ENCODE peak calls at places on chromosomes 2 and 18, in four cellular contexts. F is adrenal gland, B is lower lobe of right lung, I is right lobe of liver. X is an unnamed sample.

GRCh38 chr2:85405076-85405402 is 5.1 kb downstream of the CAPG start:
- DNase-seq in F (no peak), B (no peak), I (no peak), X (no peak)

GRCh38 chr2:167761465-167762136 is 485.8 kb downstream of the STK39 start:
- DNase-seq in F (no peak), B (no peak), I (no peak), X (no peak)

GRCh38 chr2:219571311-219572236 is at the start of gene OBSL1:
- DNase-seq in F (peak; percentile 96), B (peak; percentile 77), I (peak; percentile 70), X (no peak)

GRCh38 chr2:43010428-43011141 is 215.8 kb downstream of the ZFP36L2 start:
- DNase-seq in F (no peak), B (no peak), I (no peak), X (no peak)

GRCh38 chr2:602571-603366 is 74.4 kb downstream of the TMEM18 start:
- DNase-seq in F (peak; percentile 82), B (no peak), I (no peak), X (no peak)

GRCh38 chr2:231611273-231612198 is 18.9 kb downstream of the TEX44 start:
- DNase-seq in F (peak; percentile 91), B (no peak), I (no peak), X (no peak)

GRCh38 chr2:14273650-14274049 is 358.9 kb upstream of the LRATD1 start:
- DNase-seq in F (no peak), B (no peak), I (no peak), X (no peak)

GRCh38 chr18:32439802-32440201 is 30.9 kb downstream of the GAREM1 start:
- DNase-seq in F (no peak), B (no peak), I (no peak), X (no peak)

GRCh38 chr2:137231616-137232015 is 466.3 kb downstream of the THSD7B start:
- DNase-seq in F (no peak), B (no peak), I (no peak), X (no peak)

GRCh38 chr18:8260847-8261246 is 348.4 kb upstream of the RAB12 start:
- DNase-seq in F (no peak), B (no peak), I (no peak), X (no peak)

GRCh38 chr2:172978053-172978383 is 97.6 kb upstream of the MAP3K20 start:
- DNase-seq in F (no peak), B (no peak), I (no peak), X (no peak)

GRCh38 chr2:43083710-43084698 is 142.4 kb downstream of the ZFP36L2 start:
- DNase-seq in F (peak; percentile 67), B (no peak), I (no peak), X (no peak)

GRCh38 chr18:961644-962355 is 57.1 kb downstream of the ADCYAP1 start:
- DNase-seq in F (no peak), B (no peak), I (no peak), X (no peak)

GRCh38 chr2:236369606-236370005 is 105.4 kb upstream of the ASB18 start:
- DNase-seq in F (no peak), B (peak; percentile 81), I (no peak), X (peak; percentile 88)

GRCh38 chr2:182866461-182867369 is at the start of gene FRZB:
- DNase-seq in F (peak; percentile 53), B (peak; percentile 46), I (peak; percentile 55), X (peak; percentile 79)

GRCh38 chr18:31065036-31065773 is 22.7 kb upstream of the DSC3 start:
- DNase-seq in F (no peak), B (no peak), I (no peak), X (no peak)

GRCh38 chr2:109694190-109694589 is 80.0 kb downstream of the SOWAHC start:
- DNase-seq in F (peak; percentile 20), B (no peak), I (peak; percentile 29), X (no peak)

GRCh38 chr2:88765154-88765948 is 73.9 kb downstream of the RPIA start:
- DNase-seq in F (no peak), B (peak; percentile 54), I (peak; percentile 40), X (peak; percentile 81)

GRCh38 chr2:231613054-231613654 is 20.5 kb downstream of the TEX44 start:
- DNase-seq in F (peak; percentile 46), B (no peak), I (no peak), X (peak; percentile 85)

GRCh38 chr2:189439342-189439741 is 1.9 kb upstream of the WDR75 start:
- DNase-seq in F (no peak), B (no peak), I (no peak), X (no peak)

GRCh38 chr2:231052494-231053451 is 3.9 kb upstream of the PSMD1 start:
- DNase-seq in F (peak; percentile 77), B (peak; percentile 91), I (peak; percentile 86), X (peak; percentile 97)

DNA sequence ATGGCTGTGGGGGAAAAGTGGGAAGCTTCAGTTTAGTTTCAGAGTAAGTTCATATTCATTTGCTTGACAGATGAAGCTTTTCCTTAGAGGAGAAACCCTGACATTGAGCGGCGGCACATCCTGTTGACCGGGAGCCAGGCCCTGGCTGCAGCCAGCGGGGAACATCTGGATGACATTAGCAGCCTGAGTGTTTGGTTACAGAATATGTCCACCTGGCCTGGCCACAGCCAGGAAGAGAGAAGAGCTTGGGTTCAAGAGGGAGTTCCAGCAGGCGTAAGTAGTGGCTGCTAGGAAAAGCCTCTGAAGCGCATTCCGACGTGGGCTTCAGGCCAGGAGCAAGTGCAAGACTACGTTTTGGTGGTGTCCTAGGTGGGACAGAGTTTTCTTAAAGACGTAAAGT is 144.9 kb upstream of the MYCN start:
- DNase-seq in F (no peak), B (no peak), I (no peak), X (peak; percentile 63)
- H3K27me3 ChIP-seq in F (no peaks in the 10 kb centered on the region), B (peaks cover 3% of the 10 kb centered on the region), I (no peaks in the 10 kb centered on the region), X (no peaks in the 10 kb centered on the region)

GRCh38 chr2:177264209-177264538 is 353 bp downstream of the NFE2L2 start:
- DNase-seq in F (peak; percentile 46), B (peak; percentile 71), I (no peak), X (peak; percentile 93)

GRCh38 chr2:177262137-177262536 is 2.4 kb downstream of the NFE2L2 start:
- DNase-seq in F (no peak), B (no peak), I (no peak), X (no peak)

GRCh38 chr2:177264539-177265385 is at the start of gene NFE2L2:
- DNase-seq in F (peak; percentile 92), B (peak; percentile 94), I (peak; percentile 96), X (peak; percentile 99)

GRCh38 chr2:177262958-177263450 is 1.5 kb downstream of the NFE2L2 start:
- DNase-seq in F (no peak), B (no peak), I (no peak), X (no peak)

DNA sequence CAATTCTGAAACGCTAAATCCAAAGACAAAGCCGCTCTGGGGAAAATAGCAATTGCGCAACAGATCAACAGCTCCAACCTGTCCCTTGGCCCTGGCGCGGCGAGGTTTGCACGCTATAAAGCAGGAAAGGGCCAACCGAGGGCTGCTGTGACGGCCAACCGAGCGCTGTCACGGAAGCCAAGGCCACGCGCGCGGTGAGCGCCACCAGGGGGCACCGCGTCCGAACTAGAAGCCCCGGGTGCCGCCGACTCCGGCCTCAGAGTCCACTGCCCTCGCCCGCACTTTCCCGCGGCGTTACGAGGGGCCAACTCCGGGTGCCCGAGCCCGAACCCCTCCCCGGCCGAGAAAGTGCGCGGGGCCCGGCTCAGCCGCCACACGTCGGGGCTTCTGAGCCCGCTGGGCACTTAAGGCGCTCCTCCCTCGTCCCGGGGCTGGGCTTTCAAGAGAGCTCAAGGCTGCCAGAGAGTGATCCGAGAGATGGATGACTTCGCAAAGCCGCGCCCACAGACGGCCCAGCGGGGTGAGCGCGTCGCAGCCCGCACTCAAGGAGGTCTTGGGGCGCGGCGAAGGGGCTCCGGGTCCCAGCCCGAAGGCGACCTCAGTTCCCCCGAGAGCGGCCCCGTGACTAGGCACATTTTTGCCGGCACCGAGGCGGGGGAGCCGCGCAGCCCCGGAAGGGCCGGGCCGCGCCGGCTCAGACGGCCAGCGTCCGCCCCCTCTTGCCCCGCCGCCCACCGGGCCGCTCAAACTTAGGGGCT is 897 bp downstream of the NFE2L2 start:
- DNase-seq in F (peak; percentile 98), B (peak; percentile 99), I (peak; percentile 99), X (peak; percentile 99)
- H3K4me1 ChIP-seq in F (peaks cover 48% of the 10 kb centered on the region), B (peaks cover 52% of the 10 kb centered on the region), I (peaks cover 27% of the 10 kb centered on the region), X (peaks cover 56% of the 10 kb centered on the region)

GRCh38 chr2:39593439-39594393 is 72.0 kb upstream of the TMEM178A start:
- DNase-seq in F (peak; percentile 64), B (no peak), I (no peak), X (no peak)
- TF ChIP-seq CTCF in F (peak; percentile 58), B (peak; percentile 51), I (peak; percentile 47), X (no peak)

GRCh38 chr18:48454146-48454796 is 45.1 kb upstream of the ZBTB7C start:
- DNase-seq in F (peak; percentile 64), B (no peak), I (no peak), X (no peak)
- H3K27me3 ChIP-seq in F (no peaks in the 10 kb centered on the region), B (no peaks in the 10 kb centered on the region), I (no peaks in the 10 kb centered on the region), X (no peaks in the 10 kb centered on the region)